ENCODE peak calls at places on chromosomes 13 and 19, in eight cellular contexts. A is left lung; K is CD8-positive, alpha-beta memory T cell; B is CD4-positive, CD25-positive, alpha-beta regulatory T cell; F is GM23248; E is cardiac muscle cell; H is heart right ventricle; N is AG04449. U is an unnamed sample.

GRCh38 chr13:22883961-22884360 is 296.8 kb upstream of the SGCG start:
- DNase-seq in E (no peak), F (no peak), A (no peak), N (no peak), B (no peak), K (no peak), H (no peak), U (peak)

GRCh38 chr19:53977991-53978731 is 13.3 kb upstream of the CACNG6 start:
- DNase-seq in E (peak), F (peak), H (peak), N (peak), A (no peak), K (peak), B (no peak), U (no peak)

GRCh38 chr13:52450012-52450792 is at the start of gene VPS36:
- DNase-seq in B (peak), F (peak), A (peak), K (peak), H (peak), E (peak), N (peak), U (peak)

GRCh38 chr19:48646912-48647216 is 877 bp upstream of the CA11 start:
- DNase-seq in A (no peak), N (no peak), H (no peak), E (no peak), K (no peak), F (no peak), B (no peak), U (no peak)

GRCh38 chr13:75963318-75963717 is 327.2 kb downstream of the LMO7 start:
- DNase-seq in H (no peak), K (no peak), F (no peak), N (no peak), A (no peak), E (peak), B (no peak), U (no peak)

GRCh38 chr13:33112745-33113144 is 96.5 kb downstream of the KL start:
- DNase-seq in H (no peak), A (no peak), N (no peak), B (no peak), K (no peak), E (no peak), F (peak), U (no peak)

GRCh38 chr13:113769106-113769505 is 10.1 kb downstream of the TMEM255B start:
- DNase-seq in F (no peak), K (no peak), H (no peak), N (no peak), A (no peak), E (no peak), B (no peak), U (no peak)

GRCh38 chr13:41054212-41054877 is 7.0 kb upstream of the WBP4 start:
- DNase-seq in F (peak), H (no peak), A (no peak), N (no peak), K (peak), E (peak), B (peak), U (peak)

GRCh38 chr13:95049772-95050171 is 251.5 kb downstream of the ABCC4 start:
- DNase-seq in B (no peak), E (no peak), H (no peak), K (no peak), F (no peak), N (no peak), A (no peak), U (no peak)

GRCh38 chr13:58434943-58435342 is 803.4 kb downstream of the PCDH17 start:
- DNase-seq in B (no peak), E (no peak), K (no peak), F (no peak), N (no peak), H (no peak), A (no peak), U (no peak)

GRCh38 chr19:19224150-19224851 is 12.5 kb downstream of the NCAN start:
- DNase-seq in B (no peak), F (no peak), E (no peak), K (no peak), A (peak), N (no peak), H (no peak), U (no peak)
- H3K4me3 ChIP-seq in B (no peak), F (peak), E (no peak), K (peak), A (no peak), N (no peak), H (no peak), U (no peak)

GRCh38 chr19:3968556-3969434 is 2.1 kb downstream of the DAPK3 start:
- DNase-seq in K (no peak), N (peak), E (peak), H (peak), B (no peak), F (peak), A (no peak), U (no peak)
- H3K4me3 ChIP-seq in K (no peak), N (peak), E (peak), H (no peak), B (no peak), F (peak), A (peak), U (no peak)

GRCh38 chr19:6064703-6065073 is 45.6 kb downstream of the RFX2 start:
- DNase-seq in B (no peak), N (no peak), H (no peak), E (no peak), F (no peak), K (no peak), A (no peak), U (no peak)

GRCh38 chr19:6065685-6066365 is 44.5 kb downstream of the RFX2 start:
- DNase-seq in E (no peak), K (peak), N (no peak), A (peak), B (peak), F (peak), H (peak), U (no peak)

GRCh38 chr19:6068711-6069110 is 41.6 kb downstream of the RFX2 start:
- DNase-seq in H (no peak), A (no peak), K (no peak), E (no peak), B (no peak), N (no peak), F (no peak), U (no peak)

GRCh38 chr19:6067975-6068374 is 42.3 kb downstream of the RFX2 start:
- DNase-seq in A (no peak), B (no peak), E (no peak), N (no peak), K (no peak), H (no peak), F (no peak), U (no peak)

GRCh38 chr19:6066661-6067646 is 43.3 kb downstream of the RFX2 start:
- DNase-seq in B (no peak), A (peak), H (peak), E (peak), K (no peak), F (peak), N (peak), U (no peak)
- H3K4me3 ChIP-seq in B (no peak), A (no peak), H (no peak), E (no peak), K (no peak), F (peak), N (no peak), U (no peak)

DNA sequence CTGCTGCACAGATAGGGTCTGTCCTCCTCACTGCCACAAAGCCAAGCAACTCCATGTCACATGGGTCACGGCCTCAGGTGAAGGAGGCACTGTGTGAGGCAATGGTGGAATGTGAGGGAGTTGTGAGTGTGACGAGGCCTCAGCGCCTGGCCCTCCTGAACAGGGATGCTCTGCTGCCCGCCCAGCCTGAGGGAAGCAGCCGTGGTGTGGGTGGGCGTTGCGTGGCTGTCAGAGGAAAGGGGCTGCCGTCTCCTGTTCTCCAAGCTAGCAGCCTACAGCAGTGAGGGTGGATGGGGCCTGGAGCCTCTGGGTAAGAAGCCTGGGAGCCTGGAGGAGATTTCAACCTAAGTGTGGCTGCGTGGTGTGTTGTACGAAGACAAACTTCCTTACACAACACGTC is 125.0 kb downstream of the COL4A1 start:
- DNase-seq in E (no peak), K (no peak), A (no peak), N (no peak), B (no peak), F (no peak), H (no peak), U (no peak)
- H3K4me3 ChIP-seq in E (no peak), K (no peak), A (no peak), N (no peak), B (no peak), F (no peak), H (no peak), U (no peak)

GRCh38 chr19:18651300-18651699 is 14.5 kb downstream of the KLHL26 start:
- DNase-seq in A (no peak), E (no peak), B (no peak), H (no peak), N (no peak), K (no peak), F (no peak), U (no peak)
- H3K4me3 ChIP-seq in A (no peak), E (no peak), B (no peak), H (no peak), N (no peak), K (no peak), F (no peak), U (no peak)

DNA sequence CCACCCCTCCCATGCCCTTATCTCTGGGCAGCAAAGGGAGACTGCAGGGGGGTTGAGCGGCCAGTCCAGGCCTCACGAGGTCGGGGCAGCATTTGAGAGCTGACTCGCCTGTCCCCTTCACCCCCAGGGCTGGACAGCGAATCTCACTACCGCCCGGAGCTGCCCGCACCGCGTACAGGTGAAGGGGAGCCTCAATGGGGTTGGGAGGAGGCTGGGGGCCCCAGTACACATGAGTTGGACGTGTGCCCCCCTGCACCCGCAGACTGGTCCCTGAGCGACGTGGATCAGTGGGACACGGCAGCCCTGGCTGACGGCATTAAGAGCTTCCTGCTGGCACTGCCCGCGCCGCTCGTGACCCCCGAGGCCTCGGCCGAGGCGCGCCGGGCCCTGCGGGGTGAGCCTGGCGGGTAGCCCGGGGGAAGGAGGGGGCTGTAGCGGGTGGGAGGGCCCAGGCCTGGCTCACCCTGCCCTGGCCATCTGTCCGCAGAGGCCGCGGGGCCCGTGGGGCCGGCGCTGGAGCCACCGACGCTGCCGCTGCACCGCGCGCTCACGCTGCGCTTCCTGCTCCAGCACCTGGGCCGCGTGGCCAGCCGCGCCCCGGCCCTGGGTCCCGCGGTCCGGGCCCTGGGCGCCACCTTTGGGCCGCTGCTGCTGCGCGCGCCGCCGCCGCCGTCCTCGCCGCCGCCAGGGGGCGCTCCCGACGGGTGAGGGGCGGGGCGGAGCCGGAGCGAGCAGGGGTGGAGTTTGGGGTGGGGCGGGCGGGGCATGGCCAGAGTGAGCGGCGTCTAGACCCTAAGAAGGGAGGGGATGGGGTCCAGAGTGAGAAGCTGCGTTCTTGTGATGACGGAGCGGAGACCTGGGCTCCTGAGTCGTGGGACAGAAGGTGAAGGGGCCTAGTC is 8.1 kb downstream of the PIK3R2 start:
- DNase-seq in E (peak), H (no peak), B (peak), A (peak), N (no peak), K (peak), F (peak), U (peak)
- H3K4me3 ChIP-seq in E (no peak), H (no peak), B (peak), A (peak), N (peak), K (no peak), F (peak), U (peak)

GRCh38 chr19:30297969-30298368 is 74.2 kb upstream of the ZNF536 start:
- DNase-seq in H (no peak), E (no peak), N (no peak), K (no peak), B (no peak), A (no peak), F (no peak), U (no peak)
- H3K4me3 ChIP-seq in H (no peak), E (no peak), N (no peak), K (no peak), B (no peak), A (no peak), F (no peak), U (no peak)

U was measured in GM06990.